ENCODE peak calls at places on chromosomes 7 and 10, in six cellular contexts. W is spleen; Q is CD8-positive, alpha-beta memory T cell; V is H9; B is effector memory CD4-positive, alpha-beta T cell; H is tibial nerve. R is an unnamed sample.
A peak's percentile ranks its signal among the peaks of the same experiment; 100 is the strongest.

GRCh38 chr10:131926253-131926652 is 25.4 kb downstream of the PPP2R2D start:
- DNase-seq in Q (no peak), B (no peak), H (no peak), W (no peak), V (no peak), R (no peak)

GRCh38 chr10:35027567-35027966 is 62.6 kb downstream of the CUL2 start:
- DNase-seq in B (no peak), V (no peak), W (no peak), H (no peak), Q (no peak), R (no peak)

GRCh38 chr10:118980870-118981269 is 48.6 kb upstream of the NANOS1 start:
- DNase-seq in Q (no peak), H (no peak), B (no peak), W (no peak), V (peak; percentile 2), R (peak; percentile 35)

GRCh38 chr10:132884041-132884440 is 58.3 kb downstream of the CFAP46 start:
- DNase-seq in H (peak; percentile 1), W (peak; percentile 73), Q (no peak), V (no peak), B (no peak), R (no peak)

GRCh38 chr10:84537447-84537931 is 209.1 kb downstream of the CCSER2 start:
- DNase-seq in Q (peak; percentile 50), H (no peak), V (no peak), W (no peak), B (no peak), R (no peak)

GRCh38 chr7:49931627-49932026 is 158.2 kb downstream of the VWC2 start:
- DNase-seq in W (no peak), H (no peak), B (no peak), Q (no peak), V (no peak), R (no peak)

GRCh38 chr10:86658261-86658741 is 4.0 kb downstream of the OPN4 start:
- DNase-seq in Q (no peak), B (no peak), V (no peak), H (no peak), W (peak; percentile 58), R (no peak)

GRCh38 chr7:129471402-129471827 is 30.9 kb upstream of the SMKR1 start:
- DNase-seq in W (no peak), B (no peak), Q (no peak), H (no peak), V (no peak), R (no peak)

GRCh38 chr10:96532523-96532922 is 18.8 kb upstream of the TLL2 start:
- DNase-seq in H (no peak), B (no peak), V (no peak), Q (no peak), W (no peak), R (no peak)

GRCh38 chr10:78448994-78449418 is 415.3 kb downstream of the RPS24 start:
- DNase-seq in W (no peak), V (no peak), B (no peak), H (no peak), Q (no peak), R (no peak)

GRCh38 chr10:22414146-22414545 is 68.8 kb downstream of the SPAG6 start:
- DNase-seq in H (no peak), V (no peak), Q (no peak), W (no peak), B (no peak), R (no peak)

GRCh38 chr10:124449170-124450009 is 445 bp downstream of the NKX1-2 start:
- DNase-seq in H (no peak), Q (no peak), B (no peak), V (peak; percentile 58), W (no peak), R (no peak)

GRCh38 chr7:23268746-23269145 is 22.2 kb downstream of the GPNMB start:
- DNase-seq in W (no peak), H (no peak), B (no peak), Q (no peak), V (no peak), R (no peak)

GRCh38 chr7:14156436-14156835 is 167.0 kb upstream of the ETV1 start:
- DNase-seq in H (no peak), B (no peak), W (no peak), V (no peak), Q (no peak), R (no peak)

GRCh38 chr7:25900245-25900644 is 251.8 kb upstream of the NFE2L3 start:
- DNase-seq in B (no peak), V (no peak), Q (no peak), H (no peak), W (no peak), R (no peak)

GRCh38 chr10:57457972-57458512 is 809.7 kb downstream of the IPMK start:
- DNase-seq in H (no peak), B (no peak), W (no peak), Q (no peak), V (no peak), R (no peak)

GRCh38 chr7:18445483-18445882 is 50.1 kb upstream of the HDAC9 start:
- DNase-seq in V (no peak), W (no peak), Q (no peak), H (no peak), B (no peak), R (no peak)

GRCh38 chr10:124721295-124722052 is 22.7 kb downstream of the FAM53B start:
- DNase-seq in H (no peak), W (peak; percentile 81), B (no peak), V (no peak), Q (no peak), R (no peak)

GRCh38 chr7:4014649-4015048 is 667.4 kb upstream of the FOXK1 start:
- DNase-seq in V (no peak), B (no peak), H (no peak), W (peak; percentile 64), Q (no peak), R (no peak)

GRCh38 chr7:1382553-1383397 is 76.5 kb downstream of the MICALL2 start:
- DNase-seq in B (no peak), H (no peak), Q (no peak), W (no peak), V (no peak), R (no peak)

GRCh38 chr10:99431190-99431549 is 746 bp upstream of the GOT1 start:
- DNase-seq in H (peak; percentile 39), W (peak; percentile 90), V (peak; percentile 50), Q (no peak), B (no peak), R (peak; percentile 52)

GRCh38 chr7:113856010-113856409 is 62.8 kb downstream of the PPP1R3A start:
- DNase-seq in V (no peak), Q (no peak), B (no peak), H (no peak), W (no peak), R (no peak)

GRCh38 chr7:1428941-1429444 is 30.3 kb downstream of the MICALL2 start:
- DNase-seq in V (no peak), H (no peak), W (no peak), B (no peak), Q (no peak), R (no peak)

GRCh38 chr10:69716711-69717560 is 84.8 kb upstream of the COL13A1 start:
- DNase-seq in W (no peak), V (peak; percentile 78), B (peak; percentile 10), Q (peak; percentile 19), H (no peak), R (peak; percentile 40)

GRCh38 chr7:15326044-15326644 is 235.7 kb downstream of the AGMO start:
- DNase-seq in H (no peak), V (no peak), Q (no peak), B (no peak), W (no peak), R (no peak)

DNA sequence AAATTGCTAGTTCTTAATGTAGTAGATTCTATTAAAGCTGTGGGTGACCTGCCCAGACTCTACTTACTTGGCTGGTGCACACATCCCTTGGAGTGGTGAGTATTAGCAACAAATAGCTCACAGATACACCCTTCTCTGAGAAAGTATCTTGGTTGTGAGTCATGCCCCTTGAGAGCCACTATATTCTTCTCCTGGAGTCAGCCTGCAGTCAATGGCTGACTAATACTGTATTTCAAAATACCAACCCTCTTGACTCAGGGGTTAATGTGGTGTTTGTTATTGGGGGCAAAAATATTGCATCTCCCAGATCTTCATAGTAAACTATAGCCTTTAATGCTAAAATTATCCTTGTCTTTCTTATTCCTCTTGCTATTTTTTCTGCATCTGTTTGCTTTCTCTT is 354.9 kb downstream of the BMPER start:
- DNase-seq in Q (no peak), H (no peak), B (no peak), V (no peak), W (no peak), R (no peak)
- H3K27ac ChIP-seq in Q (no peak overlapping the region), H (no peak overlapping the region), B (no peak overlapping the region), V (no peak overlapping the region), W (no peak overlapping the region), R (no peak overlapping the region)

GRCh38 chr10:88974012-88974411 is 16.6 kb upstream of the FAS start:
- DNase-seq in H (no peak), B (no peak), W (no peak), Q (no peak), V (no peak), R (no peak)
- H3K27ac ChIP-seq in H (peak overlapping the region; percentile 72), B (no peak overlapping the region), W (peak overlapping the region; percentile 76), Q (no peak overlapping the region), V (no peak overlapping the region), R (no peak overlapping the region)

GRCh38 chr10:113960617-113961260 is 82.9 kb upstream of the ADRB1 start:
- DNase-seq in H (no peak), V (no peak), B (peak; percentile 23), W (no peak), Q (peak; percentile 74), R (no peak)
- H3K27ac ChIP-seq in H (no peak overlapping the region), V (no peak overlapping the region), B (peak overlapping the region; percentile 42), W (peak overlapping the region; percentile 58), Q (peak overlapping the region; percentile 78), R (no peak overlapping the region)

GRCh38 chr7:139873593-139874374 is 44.7 kb downstream of the TBXAS1 start:
- DNase-seq in B (no peak), Q (no peak), V (no peak), H (no peak), W (no peak), R (no peak)

GRCh38 chr7:139871276-139871675 is 42.2 kb downstream of the TBXAS1 start:
- DNase-seq in Q (no peak), H (no peak), B (no peak), W (no peak), V (no peak), R (no peak)

GRCh38 chr7:139870406-139870805 is 41.3 kb downstream of the TBXAS1 start:
- DNase-seq in B (no peak), H (no peak), W (no peak), Q (no peak), V (no peak), R (no peak)

GRCh38 chr7:139869886-139870285 is 40.8 kb downstream of the TBXAS1 start:
- DNase-seq in B (no peak), Q (no peak), H (no peak), W (no peak), V (no peak), R (no peak)

DNA sequence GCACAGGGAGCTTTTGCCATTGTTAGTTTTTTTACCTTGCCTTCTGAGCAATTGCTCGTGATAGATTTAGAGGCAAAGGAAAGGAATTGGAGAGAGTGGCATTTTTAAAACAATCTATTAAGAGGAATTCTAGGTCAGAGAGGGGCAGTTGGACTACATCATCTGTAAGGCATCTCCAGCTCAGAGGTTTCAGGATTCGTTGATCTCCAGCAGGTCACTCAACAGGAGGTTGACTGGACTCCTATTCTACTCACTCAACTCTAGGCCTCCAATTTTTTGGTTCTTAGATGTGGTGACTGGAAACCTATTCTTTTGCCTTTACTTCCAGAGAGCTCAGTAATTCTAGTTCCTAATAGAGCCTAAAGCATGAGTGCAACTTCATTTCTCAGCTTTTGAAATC is 42.8 kb downstream of the TBXAS1 start:
- DNase-seq in B (no peak), H (no peak), Q (no peak), W (no peak), V (no peak), R (no peak)
- H3K27ac ChIP-seq in B (no peak overlapping the region), H (no peak overlapping the region), Q (no peak overlapping the region), W (no peak overlapping the region), V (no peak overlapping the region), R (no peak overlapping the region)